ENCODE peak calls at places on chromosomes 1 and 21, in four cellular contexts. I is activated T-helper 1 cell treated with Interleukin-2 at 50 U/mL for 16 hours, N is IMR-90, R is Daoy. J is an unnamed sample.
A peak's percentile ranks its signal among the peaks of the same experiment; 100 is the strongest.

GRCh38 chr1:234533034-234533571 is 54.1 kb upstream of the TARBP1 start:
- DNase-seq in I (no peak), N (peak; percentile 97), R (peak; percentile 86), J (peak; percentile 91)

GRCh38 chr1:223479718-223480425 is 86.7 kb downstream of the CCDC185 start:
- DNase-seq in I (no peak), N (no peak), R (peak; percentile 72), J (no peak)

GRCh38 chr1:43565600-43566360 is 35.1 kb downstream of the PTPRF start:
- DNase-seq in I (peak; percentile 5), N (peak; percentile 39), R (no peak), J (peak; percentile 97)

GRCh38 chr1:119227446-119227845 is 87.0 kb upstream of the WARS2 start:
- DNase-seq in I (no peak), N (no peak), R (no peak), J (peak; percentile 61)

GRCh38 chr1:34787461-34788420 is 5.1 kb upstream of the GJA4 start:
- DNase-seq in I (no peak), N (peak; percentile 39), R (no peak), J (peak; percentile 84)

GRCh38 chr1:19400189-19400588 is 85.2 kb downstream of the CAPZB start:
- DNase-seq in I (no peak), N (no peak), R (no peak), J (no peak)

GRCh38 chr21:44395260-44395659 is 41.8 kb downstream of the TRPM2 start:
- DNase-seq in I (no peak), N (no peak), R (no peak), J (no peak)

GRCh38 chr1:145690587-145691558 is 16.3 kb downstream of the PDZK1 start:
- DNase-seq in I (no peak), N (peak; percentile 82), R (peak; percentile 81), J (peak; percentile 90)

GRCh38 chr1:155242805-155243358 is 12.4 kb downstream of the ENTREP3 start:
- DNase-seq in I (no peak), N (no peak), R (no peak), J (no peak)

GRCh38 chr1:33742663-33743062 is 121.2 kb upstream of the HMGB4 start:
- DNase-seq in I (no peak), N (no peak), R (no peak), J (no peak)

GRCh38 chr1:175433586-175434267 is 241.2 kb upstream of the KIAA0040 start:
- DNase-seq in I (no peak), N (no peak), R (no peak), J (no peak)

GRCh38 chr1:62685431-62685859 is 2.7 kb downstream of the DOCK7 start:
- DNase-seq in I (no peak), N (peak; percentile 41), R (no peak), J (peak; percentile 80)

GRCh38 chr1:166164995-166165660 is 1.7 kb downstream of the FAM78B start:
- DNase-seq in I (no peak), N (peak; percentile 28), R (peak; percentile 69), J (peak; percentile 87)

GRCh38 chr1:222777977-222778376 is 36.9 kb upstream of the DISP1 start:
- DNase-seq in I (no peak), N (peak; percentile 28), R (no peak), J (no peak)

GRCh38 chr21:38756746-38757145 is 49.0 kb upstream of the ETS2 start:
- DNase-seq in I (no peak), N (peak; percentile 92), R (no peak), J (peak; percentile 87)

GRCh38 chr1:181423301-181423918 is 59.9 kb upstream of the CACNA1E start:
- DNase-seq in I (peak; percentile 12), N (peak; percentile 14), R (peak; percentile 51), J (no peak)

GRCh38 chr21:35965699-35966098 is 94.6 kb downstream of the SETD4 start:
- DNase-seq in I (no peak), N (no peak), R (no peak), J (no peak)

GRCh38 chr1:91818713-91818975 is 67.3 kb downstream of the TGFBR3 start:
- DNase-seq in I (no peak), N (no peak), R (no peak), J (no peak)

GRCh38 chr1:161185282-161185682 is 8.0 kb upstream of the B4GALT3 start:
- DNase-seq in I (peak; percentile 66), N (peak; percentile 67), R (no peak), J (peak; percentile 93)

GRCh38 chr1:210448293-210448892 is 119.7 kb downstream of the HHAT start:
- DNase-seq in I (no peak), N (peak; percentile 69), R (peak; percentile 52), J (peak; percentile 77)

GRCh38 chr1:181136738-181137122 is 48.2 kb downstream of the IER5 start:
- DNase-seq in I (no peak), N (no peak), R (no peak), J (no peak)

GRCh38 chr21:45582128-45582527 is 39.9 kb upstream of the SLC19A1 start:
- DNase-seq in I (no peak), N (no peak), R (no peak), J (no peak)

GRCh38 chr1:235448616-235449015 is 55.6 kb downstream of the B3GALNT2 start:
- DNase-seq in I (no peak), N (no peak), R (no peak), J (no peak)

GRCh38 chr1:117654485-117655219 is 48.8 kb downstream of the TENT5C start:
- DNase-seq in I (no peak), N (no peak), R (no peak), J (no peak)

GRCh38 chr1:8883510-8883909 is 5.0 kb upstream of the ENO1 start:
- DNase-seq in I (no peak), N (no peak), R (no peak), J (no peak)